ENCODE peak calls at places on chromosomes 4 and X, in eight cellular contexts. E is AG04449; B is GM18507; U is fibroblast of mammary gland; Y is ecto neural progenitor cell; L is brain microvascular endothelial cell; N is activated CD4-positive, alpha-beta T cell treated with anti-CD3 and anti-CD28 coated beads for 1 hour; H is NCI-H748 treated with DMSO at 0.1 percent for 48 hours. I is an unnamed sample.

GRCh38 chrX:37813570-37813969 is 33.7 kb downstream of the CYBB start:
- DNase-seq in U (no peak), H (no peak), L (no peak), N (no peak), E (no peak), Y (no peak), B (no peak), I (no peak)

GRCh38 chrX:30794497-30794896 is 94.6 kb downstream of the TAB3 start:
- DNase-seq in H (no peak), E (no peak), U (no peak), L (no peak), N (no peak), Y (no peak), B (no peak), I (no peak)

GRCh38 chr4:88697588-88698329 is at the start of gene NAP1L5:
- DNase-seq in L (peak; percentile 65), U (peak; percentile 83), Y (peak; percentile 56), E (no peak), B (peak; percentile 23), H (peak; percentile 5), N (peak; percentile 40), I (no peak)

GRCh38 chr4:13522282-13523104 is 21.8 kb downstream of the NKX3-2 start:
- DNase-seq in Y (no peak), N (no peak), E (no peak), L (no peak), B (no peak), H (no peak), U (no peak), I (no peak)

GRCh38 chr4:151745727-151746231 is 15.0 kb downstream of the GATB start:
- DNase-seq in N (no peak), U (peak; percentile 19), E (no peak), B (no peak), L (no peak), Y (no peak), H (no peak), I (peak; percentile 39)

GRCh38 chr4:135538698-135539097 is 1337.1 kb upstream of the PABPC4L start:
- DNase-seq in B (no peak), Y (no peak), E (no peak), N (no peak), H (no peak), L (no peak), U (no peak), I (no peak)

GRCh38 chr4:168304744-168305459 is 13.7 kb downstream of the DDX60 start:
- DNase-seq in H (no peak), B (no peak), U (peak; percentile 75), E (peak; percentile 72), L (peak; percentile 29), N (no peak), Y (no peak), I (peak; percentile 44)

GRCh38 chrX:25010784-25011588 is 4.8 kb downstream of the ARX start:
- DNase-seq in L (no peak), U (no peak), Y (no peak), H (peak; percentile 77), E (no peak), B (no peak), N (no peak), I (no peak)

GRCh38 chr4:8549352-8549931 is 30.8 kb upstream of the GPR78 start:
- DNase-seq in N (no peak), Y (no peak), H (no peak), U (no peak), L (no peak), B (no peak), E (no peak), I (no peak)

GRCh38 chrX:131671714-131672113 is 127.8 kb downstream of the OR13H1 start:
- DNase-seq in Y (no peak), N (no peak), H (no peak), L (no peak), E (no peak), B (no peak), U (no peak), I (no peak)

GRCh38 chrX:40468033-40468979 is 112.5 kb upstream of the ATP6AP2 start:
- DNase-seq in L (peak; percentile 16), U (peak; percentile 11), B (peak; percentile 15), E (no peak), H (peak; percentile 50), Y (peak; percentile 64), N (no peak), I (no peak)